ENCODE peak calls at places on chromosomes 11 and 22, in four cellular contexts. K is GM23338, S is neural progenitor cell, L is fibroblast of lung. P is an unnamed sample.

GRCh38 chr11:129861702-129862107 is 33.7 kb downstream of the NFRKB start:
- DNase-seq in K (peak; percentile 85), S (peak; percentile 62), L (peak; percentile 90), P (peak; percentile 100)

GRCh38 chr22:42142771-42143461 is 12.3 kb upstream of the CYP2D6 start:
- DNase-seq in K (no peak), S (no peak), L (no peak), P (no peak)

GRCh38 chr11:35750981-35751663 is 88.5 kb downstream of the TRIM44 start:
- DNase-seq in K (no peak), S (no peak), L (no peak), P (no peak)

GRCh38 chr11:134126197-134126822 is 57.4 kb downstream of the JAM3 start:
- DNase-seq in K (peak; percentile 28), S (no peak), L (peak; percentile 92), P (no peak)

GRCh38 chr22:35555351-35555915 is 14.8 kb downstream of the RASD2 start:
- DNase-seq in K (no peak), S (no peak), L (no peak), P (no peak)

GRCh38 chr11:45108070-45109064 is 38.1 kb upstream of the PRDM11 start:
- DNase-seq in K (no peak), S (no peak), L (no peak), P (no peak)

GRCh38 chr11:2384723-2385041 is 7.6 kb downstream of the CD81 start:
- DNase-seq in K (no peak), S (no peak), L (no peak), P (no peak)

GRCh38 chr11:110088535-110089344 is 4.5 kb upstream of the ZC3H12C start:
- DNase-seq in K (no peak), S (no peak), L (no peak), P (no peak)

GRCh38 chr11:95132956-95133355 is 43.3 kb downstream of the ENDOD1 start:
- DNase-seq in K (no peak), S (no peak), L (no peak), P (peak; percentile 83)

GRCh38 chr11:105489431-105489830 is 120.4 kb upstream of the GRIA4 start:
- DNase-seq in K (no peak), S (peak; percentile 76), L (peak; percentile 50), P (no peak)

GRCh38 chr11:74612877-74613276 is 20.5 kb downstream of the POLD3 start:
- DNase-seq in K (no peak), S (no peak), L (peak; percentile 61), P (no peak)

GRCh38 chr22:47055921-47056320 is 293.5 kb downstream of the TBC1D22A start:
- DNase-seq in K (no peak), S (no peak), L (no peak), P (no peak)

GRCh38 chr11:110134120-110134519 is 40.9 kb downstream of the ZC3H12C start:
- DNase-seq in K (no peak), S (peak; percentile 85), L (no peak), P (peak; percentile 34)

GRCh38 chr11:127191689-127192088 is 191.1 kb upstream of the KIRREL3 start:
- DNase-seq in K (no peak), S (no peak), L (no peak), P (no peak)

GRCh38 chr22:36323855-36324331 is 63.9 kb downstream of the MYH9 start:
- DNase-seq in K (no peak), S (no peak), L (peak; percentile 66), P (no peak)

GRCh38 chr11:120256779-120257178 is 16.8 kb downstream of the POU2F3 start:
- DNase-seq in K (no peak), S (no peak), L (no peak), P (no peak)

GRCh38 chr11:120257346-120257745 is 17.4 kb downstream of the POU2F3 start:
- DNase-seq in K (no peak), S (no peak), L (no peak), P (no peak)

GRCh38 chr11:120254788-120255518 is 15.0 kb downstream of the POU2F3 start:
- DNase-seq in K (peak; percentile 91), S (no peak), L (no peak), P (no peak)

GRCh38 chr11:120255519-120255866 is 15.6 kb downstream of the POU2F3 start:
- DNase-seq in K (no peak), S (peak; percentile 73), L (no peak), P (no peak)

DNA sequence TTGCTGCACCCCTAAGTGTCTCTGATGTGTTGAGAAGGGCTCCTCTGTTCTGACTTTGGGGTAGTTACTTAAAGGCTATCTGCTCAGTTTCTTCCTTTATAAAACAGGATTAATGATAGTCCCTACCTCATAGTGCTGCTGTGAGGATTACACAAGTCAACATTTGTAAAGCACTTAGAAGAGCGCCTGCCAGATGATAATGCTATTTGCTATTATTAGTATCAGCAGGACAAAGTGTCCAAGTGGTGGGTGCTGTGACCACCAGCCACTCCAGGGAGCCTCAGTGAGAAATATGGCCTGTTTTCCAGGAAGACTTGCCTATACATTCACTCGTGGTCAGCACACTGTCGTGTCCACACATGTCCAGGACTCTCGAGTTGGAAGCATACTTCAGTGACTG is 16.2 kb downstream of the POU2F3 start:
- DNase-seq in K (no peak), S (no peak), L (no peak), P (no peak)
- H3K27me3 ChIP-seq in K (peaks cover 29% of the 10 kb centered on the region), S (peaks cover 15% of the 10 kb centered on the region), L (peaks cover 23% of the 10 kb centered on the region), P (peaks cover 74% of the 10 kb centered on the region)

DNA sequence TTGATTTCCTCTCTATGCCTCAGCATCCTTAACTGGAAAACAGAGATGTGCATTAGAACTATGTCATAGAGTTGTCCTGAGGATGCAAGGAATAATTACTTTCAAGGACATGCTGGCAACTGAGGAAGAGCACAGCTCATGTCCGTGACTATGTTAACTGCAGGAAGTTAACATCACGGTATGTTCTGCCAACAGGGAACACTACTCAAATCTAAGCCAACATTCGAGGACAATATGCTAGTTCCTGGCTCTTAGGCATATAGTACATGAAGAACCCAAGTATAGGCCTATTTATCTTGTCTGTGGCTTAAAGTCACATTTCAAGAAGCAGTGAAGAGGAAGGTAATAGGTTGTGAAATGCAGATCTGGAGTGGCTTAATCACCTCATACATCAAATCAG is 1032.6 kb downstream of the OPCML start:
- DNase-seq in K (no peak), S (no peak), L (no peak), P (no peak)
- H3K4me2 ChIP-seq in K (no peak overlapping the region), S (no peak overlapping the region), L (no peak overlapping the region), P (no peak overlapping the region)

DNA sequence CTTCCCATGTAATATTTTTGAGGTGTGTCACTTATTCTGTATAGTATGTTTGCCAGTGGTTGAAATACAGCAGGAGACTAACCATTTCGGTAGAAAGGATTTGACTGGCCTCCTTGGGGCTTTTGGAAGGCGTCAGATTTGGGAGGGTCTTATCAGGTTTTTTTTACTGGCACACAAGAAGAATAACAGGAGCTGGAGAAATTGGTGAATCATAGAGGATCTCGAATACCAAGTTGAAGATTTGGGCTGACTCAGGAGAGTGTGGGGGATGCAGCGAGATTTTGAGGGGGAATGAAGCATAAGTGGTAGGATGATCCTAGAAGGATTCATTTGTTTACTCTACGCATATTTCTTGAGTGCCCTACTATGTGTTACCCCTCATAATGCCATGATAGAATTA is 200.5 kb downstream of the DDX10 start:
- DNase-seq in K (no peak), S (no peak), L (no peak), P (no peak)
- TF ChIP-seq EZH2 in K (no peak), S (no peak), L (no peak), P (no peak)

GRCh38 chr11:113967361-113967760 is 7.5 kb upstream of the HTR3A start:
- DNase-seq in K (no peak), S (no peak), L (no peak), P (no peak)
- H3K27me3 ChIP-seq in K (no peaks in the 10 kb centered on the region), S (no peaks in the 10 kb centered on the region), L (no peaks in the 10 kb centered on the region), P (peaks cover 98% of the 10 kb centered on the region)

GRCh38 chr11:118689503-118689851 is 10.0 kb upstream of the TREH start:
- DNase-seq in K (no peak), S (no peak), L (no peak), P (no peak)

GRCh38 chr11:118687906-118688305 is 8.5 kb upstream of the TREH start:
- DNase-seq in K (no peak), S (no peak), L (no peak), P (no peak)

GRCh38 chr11:118690553-118691304 is 11.3 kb upstream of the TREH start:
- DNase-seq in K (no peak), S (no peak), L (no peak), P (peak; percentile 28)

GRCh38 chr11:118688851-118689502 is 9.5 kb upstream of the TREH start:
- DNase-seq in K (no peak), S (no peak), L (no peak), P (peak; percentile 23)

DNA sequence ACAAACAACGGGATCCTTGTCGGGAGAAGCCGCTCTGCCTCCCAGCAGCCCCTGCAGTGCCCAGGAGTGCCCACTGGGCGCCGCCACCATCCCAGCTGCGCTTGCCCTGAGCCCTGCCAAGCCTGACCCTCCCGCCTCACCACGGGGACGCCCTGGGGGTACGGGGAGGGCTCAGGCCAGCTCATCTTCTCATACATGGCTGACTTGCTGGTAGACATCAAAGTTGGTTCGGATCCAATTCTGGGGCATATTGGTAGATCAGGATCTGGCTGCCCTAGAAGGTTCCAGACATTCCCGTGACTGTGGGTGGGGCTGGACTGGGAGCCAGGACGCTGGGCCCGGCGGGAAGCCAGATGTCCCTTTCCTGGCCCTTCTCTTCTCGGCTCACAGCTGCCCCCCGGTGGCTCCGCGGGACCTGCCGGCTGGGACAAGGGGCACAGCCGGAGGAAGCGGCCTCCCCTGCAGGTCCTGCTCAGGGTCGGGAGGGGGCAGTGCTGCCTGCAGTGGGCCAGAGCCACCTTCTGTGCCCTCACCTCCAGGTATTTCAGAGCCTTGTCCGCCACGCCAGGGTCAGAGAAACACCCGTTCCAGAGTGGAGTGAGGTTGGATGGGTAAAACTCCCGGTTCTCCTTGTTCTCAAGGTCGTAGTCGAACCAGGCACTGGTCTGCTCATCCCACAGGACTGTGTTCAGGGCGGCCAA is 10.6 kb upstream of the TREH start:
- DNase-seq in K (peak; percentile 97), S (peak; percentile 96), L (peak; percentile 93), P (peak; percentile 92)
- H3K4me2 ChIP-seq in K (peak overlapping the region; percentile 92), S (peak overlapping the region; percentile 73), L (peak overlapping the region; percentile 71), P (peak overlapping the region; percentile 98)

GRCh38 chr22:44839061-44839460 is 86.7 kb downstream of the ARHGAP8 start:
- DNase-seq in K (no peak), S (no peak), L (no peak), P (no peak)
- TF ChIP-seq EZH2 in K (no peak), S (no peak), L (no peak), P (no peak)

DNA sequence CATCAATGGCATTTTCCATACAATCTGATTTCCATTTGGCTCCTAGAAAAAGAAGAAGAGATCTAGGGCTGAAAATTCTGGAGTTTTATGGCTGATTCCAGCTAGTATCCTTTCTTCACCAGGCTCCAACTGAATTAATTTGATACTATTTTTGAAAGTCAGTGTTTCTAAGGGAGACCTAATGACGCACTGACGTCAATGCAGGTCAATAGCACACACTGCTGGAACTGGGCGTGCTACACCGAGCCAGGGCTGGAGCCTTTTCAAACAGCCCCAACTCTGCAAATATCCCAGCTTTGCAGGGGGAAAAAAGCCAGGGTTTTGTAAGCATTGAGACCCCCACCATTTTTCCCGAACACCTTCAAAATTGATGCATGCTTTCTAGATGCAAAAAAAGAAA is 124.7 kb upstream of the HSD17B12 start:
- DNase-seq in K (no peak), S (peak; percentile 46), L (peak; percentile 58), P (no peak)
- H3K27me3 ChIP-seq in K (peaks cover 71% of the 10 kb centered on the region), S (peaks cover 25% of the 10 kb centered on the region), L (peaks cover 34% of the 10 kb centered on the region), P (peaks cover 95% of the 10 kb centered on the region)

P was measured in PC-9.